ENCODE peak calls at places on chromosomes 6 and 20, in four cellular contexts. T is stomach, C is cardiac septum, O is psoas muscle. H is an unnamed sample.

GRCh38 chr6:95309545-95309944 is 267.8 kb upstream of the MANEA start:
- DNase-seq in T (no peak), C (no peak), O (no peak), H (no peak)

GRCh38 chr6:6972456-6972855 is 135.3 kb upstream of the RREB1 start:
- DNase-seq in T (no peak), C (no peak), O (no peak), H (no peak)

GRCh38 chr6:92479821-92480220 is 939.5 kb downstream of the EPHA7 start:
- DNase-seq in T (no peak), C (no peak), O (no peak), H (no peak)

GRCh38 chr6:127768223-127768622 is 132.6 kb downstream of the THEMIS start:
- DNase-seq in T (no peak), C (no peak), O (no peak), H (no peak)

GRCh38 chr20:61898405-61898804 is 167.3 kb downstream of the TAF4 start:
- DNase-seq in T (no peak), C (no peak), O (peak), H (no peak)

GRCh38 chr6:34132486-34133185 is 13.3 kb downstream of the GRM4 start:
- DNase-seq in T (no peak), C (no peak), O (no peak), H (no peak)

GRCh38 chr6:40674170-40674569 is 87.0 kb upstream of the LRFN2 start:
- DNase-seq in T (no peak), C (no peak), O (no peak), H (no peak)

GRCh38 chr6:140105857-140106256 is 731.4 kb upstream of the CITED2 start:
- DNase-seq in T (no peak), C (no peak), O (no peak), H (no peak)

GRCh38 chr6:16397623-16398022 is 159.2 kb downstream of the GMPR start:
- DNase-seq in T (no peak), C (no peak), O (no peak), H (no peak)

GRCh38 chr6:22147983-22148797 is 148.6 kb downstream of the PRL start:
- DNase-seq in T (no peak), C (no peak), O (no peak), H (peak)

GRCh38 chr6:72716916-72717315 is 95.1 kb downstream of the KCNQ5 start:
- DNase-seq in T (no peak), C (no peak), O (no peak), H (no peak)

H was measured in heart right ventricle.